ENCODE peak calls at places on chromosomes 3 and 15, in seven cellular contexts. One of them, this sample, is unnamed.

GRCh38 chr15:41936649-41937567 is 35.4 kb downstream of the EHD4 start:
- DNase-seq in WERI-Rb-1: no peak
- DNase-seq in Calu3: no peak
- DNase-seq in progenitor cell of endocrine pancreas: no peak
- DNase-seq in GM10248: peak; percentile 66
- DNase-seq in OCI-LY7: no peak
- DNase-seq in MCF 10A: no peak
- DNase-seq in this sample: no peak

GRCh38 chr3:73727854-73728253 is 103.1 kb upstream of the PDZRN3 start:
- DNase-seq in GM10248: no peak
- DNase-seq in MCF 10A: no peak
- DNase-seq in OCI-LY7: no peak
- DNase-seq in WERI-Rb-1: no peak
- DNase-seq in Calu3: no peak
- DNase-seq in progenitor cell of endocrine pancreas: no peak
- DNase-seq in this sample: no peak

GRCh38 chr3:107508331-107508730 is 14.4 kb upstream of the BBX start:
- DNase-seq in OCI-LY7: no peak
- DNase-seq in GM10248: no peak
- DNase-seq in progenitor cell of endocrine pancreas: no peak
- DNase-seq in Calu3: no peak
- DNase-seq in WERI-Rb-1: no peak
- DNase-seq in MCF 10A: no peak
- DNase-seq in this sample: no peak

GRCh38 chr3:38515367-38515766 is 19.2 kb downstream of the EXOG start:
- DNase-seq in progenitor cell of endocrine pancreas: no peak
- DNase-seq in GM10248: no peak
- DNase-seq in Calu3: no peak
- DNase-seq in MCF 10A: no peak
- DNase-seq in OCI-LY7: no peak
- DNase-seq in WERI-Rb-1: no peak
- DNase-seq in this sample: no peak

GRCh38 chr3:28576590-28577220 is 228.1 kb upstream of the AZI2 start:
- DNase-seq in Calu3: no peak
- DNase-seq in MCF 10A: no peak
- DNase-seq in WERI-Rb-1: no peak
- DNase-seq in GM10248: no peak
- DNase-seq in progenitor cell of endocrine pancreas: no peak
- DNase-seq in OCI-LY7: no peak
- DNase-seq in this sample: no peak

GRCh38 chr15:59158701-59159034 is 48.0 kb upstream of the LDHAL6B start:
- DNase-seq in Calu3: no peak
- DNase-seq in GM10248: no peak
- DNase-seq in MCF 10A: no peak
- DNase-seq in OCI-LY7: no peak
- DNase-seq in WERI-Rb-1: no peak
- DNase-seq in progenitor cell of endocrine pancreas: no peak
- DNase-seq in this sample: peak; percentile 75

GRCh38 chr15:69573815-69574472 is 121.3 kb downstream of the RPLP1 start:
- DNase-seq in MCF 10A: no peak
- DNase-seq in Calu3: no peak
- DNase-seq in WERI-Rb-1: no peak
- DNase-seq in progenitor cell of endocrine pancreas: no peak
- DNase-seq in GM10248: peak; percentile 43
- DNase-seq in OCI-LY7: no peak
- DNase-seq in this sample: no peak

GRCh38 chr3:30873667-30874066 is 20.8 kb downstream of the GADL1 start:
- DNase-seq in Calu3: no peak
- DNase-seq in MCF 10A: no peak
- DNase-seq in progenitor cell of endocrine pancreas: no peak
- DNase-seq in GM10248: no peak
- DNase-seq in WERI-Rb-1: no peak
- DNase-seq in OCI-LY7: no peak
- DNase-seq in this sample: no peak

GRCh38 chr3:133282239-133282638 is 117.6 kb upstream of the BFSP2 start:
- DNase-seq in OCI-LY7: no peak
- DNase-seq in WERI-Rb-1: no peak
- DNase-seq in progenitor cell of endocrine pancreas: no peak
- DNase-seq in GM10248: no peak
- DNase-seq in MCF 10A: no peak
- DNase-seq in Calu3: no peak
- DNase-seq in this sample: no peak

GRCh38 chr3:53161820-53162671 is 1.0 kb downstream of the PRKCD start:
- DNase-seq in GM10248: peak; percentile 80
- DNase-seq in Calu3: no peak
- DNase-seq in WERI-Rb-1: peak; percentile 32
- DNase-seq in MCF 10A: no peak
- DNase-seq in progenitor cell of endocrine pancreas: peak; percentile 24
- DNase-seq in OCI-LY7: peak; percentile 71
- DNase-seq in this sample: no peak

GRCh38 chr15:29312387-29312786 is 42.8 kb upstream of the NSMCE3 start:
- DNase-seq in GM10248: no peak
- DNase-seq in Calu3: no peak
- DNase-seq in progenitor cell of endocrine pancreas: no peak
- DNase-seq in MCF 10A: no peak
- DNase-seq in OCI-LY7: no peak
- DNase-seq in WERI-Rb-1: no peak
- DNase-seq in this sample: no peak

GRCh38 chr3:112814256-112814655 is 32.4 kb downstream of the CD200R1L start:
- DNase-seq in progenitor cell of endocrine pancreas: no peak
- DNase-seq in MCF 10A: peak; percentile 58
- DNase-seq in WERI-Rb-1: no peak
- DNase-seq in GM10248: no peak
- DNase-seq in Calu3: no peak
- DNase-seq in OCI-LY7: peak; percentile 28
- DNase-seq in this sample: no peak

GRCh38 chr15:23912191-23912590 is 225.1 kb upstream of the NDN start:
- DNase-seq in WERI-Rb-1: peak; percentile 51
- DNase-seq in MCF 10A: no peak
- DNase-seq in GM10248: no peak
- DNase-seq in Calu3: no peak
- DNase-seq in OCI-LY7: no peak
- DNase-seq in progenitor cell of endocrine pancreas: peak; percentile 27
- DNase-seq in this sample: no peak

GRCh38 chr15:95760508-95760907 is 570.0 kb upstream of the NR2F2 start:
- DNase-seq in MCF 10A: peak; percentile 4
- DNase-seq in OCI-LY7: no peak
- DNase-seq in Calu3: peak; percentile 35
- DNase-seq in WERI-Rb-1: peak; percentile 57
- DNase-seq in GM10248: no peak
- DNase-seq in progenitor cell of endocrine pancreas: no peak
- DNase-seq in this sample: no peak

GRCh38 chr3:21041621-21042020 is 709.4 kb downstream of the ZNF385D start:
- DNase-seq in Calu3: no peak
- DNase-seq in OCI-LY7: no peak
- DNase-seq in progenitor cell of endocrine pancreas: no peak
- DNase-seq in WERI-Rb-1: no peak
- DNase-seq in GM10248: no peak
- DNase-seq in MCF 10A: peak; percentile 40
- DNase-seq in this sample: no peak

GRCh38 chr15:67840747-67841634 is 1.1 kb upstream of the RNU6-1 start:
- DNase-seq in WERI-Rb-1: peak; percentile 46
- DNase-seq in MCF 10A: no peak
- DNase-seq in GM10248: peak; percentile 36
- DNase-seq in Calu3: no peak
- DNase-seq in progenitor cell of endocrine pancreas: no peak
- DNase-seq in OCI-LY7: peak; percentile 54
- DNase-seq in this sample: no peak

GRCh38 chr3:198107840-198108734 is 148.1 kb downstream of the LMLN start:
- DNase-seq in MCF 10A: peak; percentile 3
- DNase-seq in WERI-Rb-1: no peak
- DNase-seq in OCI-LY7: no peak
- DNase-seq in Calu3: peak; percentile 5
- DNase-seq in progenitor cell of endocrine pancreas: no peak
- DNase-seq in GM10248: no peak
- DNase-seq in this sample: no peak

GRCh38 chr15:90839187-90840071 is 29.0 kb upstream of the FURIN start:
- DNase-seq in GM10248: peak; percentile 73
- DNase-seq in progenitor cell of endocrine pancreas: no peak
- DNase-seq in MCF 10A: peak; percentile 66
- DNase-seq in OCI-LY7: peak; percentile 86
- DNase-seq in WERI-Rb-1: no peak
- DNase-seq in Calu3: peak; percentile 29
- DNase-seq in this sample: peak; percentile 49

GRCh38 chr15:59879506-59879905 is 124.6 kb upstream of the FOXB1 start:
- DNase-seq in OCI-LY7: no peak
- DNase-seq in GM10248: no peak
- DNase-seq in Calu3: no peak
- DNase-seq in WERI-Rb-1: no peak
- DNase-seq in MCF 10A: peak; percentile 89
- DNase-seq in progenitor cell of endocrine pancreas: no peak
- DNase-seq in this sample: no peak

GRCh38 chr3:14461748-14462324 is 59.4 kb downstream of the SLC6A6 start:
- DNase-seq in progenitor cell of endocrine pancreas: no peak
- DNase-seq in OCI-LY7: peak; percentile 53
- DNase-seq in MCF 10A: peak; percentile 61
- DNase-seq in WERI-Rb-1: peak; percentile 82
- DNase-seq in GM10248: peak; percentile 74
- DNase-seq in Calu3: peak; percentile 73
- DNase-seq in this sample: peak; percentile 23

GRCh38 chr15:66707310-66708160 is 5.5 kb downstream of the SMAD6 start:
- DNase-seq in MCF 10A: no peak
- DNase-seq in Calu3: peak; percentile 60
- DNase-seq in GM10248: no peak
- DNase-seq in OCI-LY7: no peak
- DNase-seq in progenitor cell of endocrine pancreas: peak; percentile 35
- DNase-seq in WERI-Rb-1: peak; percentile 86
- DNase-seq in this sample: no peak

DNA sequence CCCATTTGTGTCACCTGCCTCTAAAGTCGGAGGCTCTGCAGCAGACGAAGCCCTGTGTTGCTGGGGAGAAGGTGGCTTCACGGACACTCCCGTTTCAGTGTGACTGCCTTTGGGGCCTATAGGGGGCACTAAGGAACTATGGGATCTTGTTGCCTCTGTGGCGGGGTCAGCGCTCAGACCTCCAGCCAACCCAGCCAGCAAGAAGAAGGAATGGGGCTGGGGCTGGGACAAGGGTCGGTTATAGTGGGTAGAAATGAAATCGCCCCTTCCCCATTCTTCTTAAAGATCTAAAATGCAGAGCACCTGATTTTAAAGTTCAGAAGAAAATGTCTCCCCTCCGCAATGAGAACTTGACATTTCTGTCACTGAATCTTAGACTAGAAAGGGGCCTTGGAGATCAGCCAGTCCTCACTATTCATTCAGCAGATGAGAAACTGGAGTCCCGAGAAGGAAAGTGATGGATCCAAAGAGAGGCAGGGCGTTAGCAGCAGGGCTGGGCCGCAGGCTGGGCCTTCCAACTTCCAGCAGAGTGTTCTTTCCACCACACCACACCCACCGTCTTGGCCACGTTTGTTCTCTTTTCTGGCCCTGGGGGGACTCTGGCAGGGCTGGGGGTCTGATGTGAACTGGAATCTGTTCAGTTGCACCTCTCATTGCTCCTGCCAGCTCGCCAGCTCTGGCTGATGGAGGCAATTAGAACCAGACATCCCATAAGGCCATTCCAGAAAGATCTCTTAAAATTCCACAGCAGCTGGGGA is 195.4 kb downstream of the OPA1 start:
- DNase-seq in MCF 10A: peak; percentile 78
- DNase-seq in GM10248: peak; percentile 87
- DNase-seq in OCI-LY7: peak; percentile 81
- DNase-seq in Calu3: peak; percentile 55
- DNase-seq in progenitor cell of endocrine pancreas: peak; percentile 43
- DNase-seq in WERI-Rb-1: peak; percentile 39
- DNase-seq in this sample: no peak
- TF ChIP-seq CTCF in MCF 10A: peak; percentile 47
- TF ChIP-seq CTCF in GM10248: peak; percentile 76
- TF ChIP-seq CTCF in OCI-LY7: peak; percentile 92
- TF ChIP-seq CTCF in Calu3: peak; percentile 42
- TF ChIP-seq CTCF in progenitor cell of endocrine pancreas: peak; percentile 90
- TF ChIP-seq CTCF in WERI-Rb-1: peak; percentile 70
- TF ChIP-seq CTCF in this sample: peak; percentile 68

GRCh38 chr3:128814514-128815317 is 64.7 kb upstream of the ACAD9 start:
- DNase-seq in OCI-LY7: no peak
- DNase-seq in MCF 10A: no peak
- DNase-seq in Calu3: no peak
- DNase-seq in progenitor cell of endocrine pancreas: no peak
- DNase-seq in WERI-Rb-1: no peak
- DNase-seq in GM10248: no peak
- DNase-seq in this sample: no peak
- TF ChIP-seq CTCF in OCI-LY7: no peak
- TF ChIP-seq CTCF in MCF 10A: no peak
- TF ChIP-seq CTCF in Calu3: no peak
- TF ChIP-seq CTCF in progenitor cell of endocrine pancreas: no peak
- TF ChIP-seq CTCF in WERI-Rb-1: no peak
- TF ChIP-seq CTCF in GM10248: no peak
- TF ChIP-seq CTCF in this sample: no peak

DNA sequence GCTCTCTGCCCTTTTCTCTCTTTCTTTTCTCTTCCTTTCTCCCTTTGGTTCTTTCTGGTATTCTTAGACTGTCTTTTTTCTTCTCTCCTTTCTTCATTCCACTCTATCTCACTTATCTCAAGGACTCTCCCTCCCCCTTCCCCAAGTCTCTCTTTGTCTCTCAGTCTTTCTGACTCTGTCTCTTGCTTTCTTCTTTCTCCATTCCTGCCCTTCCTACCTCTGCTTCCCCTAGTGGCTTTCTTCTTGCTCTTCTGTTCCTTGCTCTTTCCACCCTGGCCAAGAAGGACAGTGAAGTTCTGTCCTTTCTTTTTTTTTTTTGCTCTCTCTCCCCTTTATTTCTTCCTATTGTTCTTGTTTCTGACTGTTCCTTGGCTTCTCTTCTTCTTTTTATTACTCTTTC is 22.3 kb upstream of the RPL39L start:
- DNase-seq in progenitor cell of endocrine pancreas: no peak
- DNase-seq in GM10248: no peak
- DNase-seq in MCF 10A: no peak
- DNase-seq in WERI-Rb-1: no peak
- DNase-seq in OCI-LY7: no peak
- DNase-seq in Calu3: no peak
- DNase-seq in this sample: no peak
- TF ChIP-seq CTCF in progenitor cell of endocrine pancreas: no peak
- TF ChIP-seq CTCF in GM10248: no peak
- TF ChIP-seq CTCF in MCF 10A: no peak
- TF ChIP-seq CTCF in WERI-Rb-1: no peak
- TF ChIP-seq CTCF in OCI-LY7: no peak
- TF ChIP-seq CTCF in Calu3: no peak
- TF ChIP-seq CTCF in this sample: no peak

GRCh38 chr3:98008751-98009373 is 26.3 kb downstream of the GABRR3 start:
- DNase-seq in Calu3: no peak
- DNase-seq in WERI-Rb-1: no peak
- DNase-seq in progenitor cell of endocrine pancreas: no peak
- DNase-seq in GM10248: no peak
- DNase-seq in MCF 10A: no peak
- DNase-seq in OCI-LY7: peak; percentile 13
- DNase-seq in this sample: no peak

GRCh38 chr3:98012974-98013373 is 22.1 kb downstream of the GABRR3 start:
- DNase-seq in OCI-LY7: no peak
- DNase-seq in GM10248: no peak
- DNase-seq in WERI-Rb-1: no peak
- DNase-seq in Calu3: no peak
- DNase-seq in MCF 10A: peak; percentile 46
- DNase-seq in progenitor cell of endocrine pancreas: no peak
- DNase-seq in this sample: no peak

GRCh38 chr3:98018301-98018700 is 16.8 kb downstream of the GABRR3 start:
- DNase-seq in progenitor cell of endocrine pancreas: no peak
- DNase-seq in MCF 10A: no peak
- DNase-seq in GM10248: no peak
- DNase-seq in OCI-LY7: no peak
- DNase-seq in WERI-Rb-1: no peak
- DNase-seq in Calu3: no peak
- DNase-seq in this sample: no peak

GRCh38 chr3:98010194-98010882 is 24.8 kb downstream of the GABRR3 start:
- DNase-seq in Calu3: no peak
- DNase-seq in progenitor cell of endocrine pancreas: no peak
- DNase-seq in GM10248: no peak
- DNase-seq in WERI-Rb-1: peak; percentile 30
- DNase-seq in MCF 10A: no peak
- DNase-seq in OCI-LY7: no peak
- DNase-seq in this sample: no peak

GRCh38 chr3:98013428-98014349 is 21.4 kb downstream of the GABRR3 start:
- DNase-seq in progenitor cell of endocrine pancreas: no peak
- DNase-seq in GM10248: no peak
- DNase-seq in OCI-LY7: peak; percentile 11
- DNase-seq in Calu3: no peak
- DNase-seq in WERI-Rb-1: no peak
- DNase-seq in MCF 10A: peak; percentile 21
- DNase-seq in this sample: peak; percentile 1
- TF ChIP-seq CTCF in progenitor cell of endocrine pancreas: no peak
- TF ChIP-seq CTCF in GM10248: no peak
- TF ChIP-seq CTCF in OCI-LY7: peak; percentile 22
- TF ChIP-seq CTCF in Calu3: no peak
- TF ChIP-seq CTCF in WERI-Rb-1: peak; percentile 21
- TF ChIP-seq CTCF in MCF 10A: no peak
- TF ChIP-seq CTCF in this sample: peak; percentile 43